ENCODE peak calls at places on chromosomes 13 and 19, in seven cellular contexts. O, L, U, H, C, Y and R are unnamed samples.

GRCh38 chr13:110797230-110797877 is 83.9 kb downstream of the ING1 start:
- DNase-seq in Y (peak; percentile 37), H (no peak), C (no peak), O (peak; percentile 53), L (no peak), U (no peak), R (peak; percentile 62)

GRCh38 chr19:10516671-10517286 is 468 bp downstream of the S1PR5 start:
- DNase-seq in L (no peak), U (no peak), Y (no peak), H (no peak), O (no peak), C (no peak), R (no peak)

GRCh38 chr13:49298903-49299605 is 51.3 kb downstream of the CDADC1 start:
- DNase-seq in Y (no peak), C (no peak), U (no peak), L (no peak), O (no peak), H (no peak), R (no peak)

GRCh38 chr13:108984251-108984920 is 355.0 kb downstream of the MYO16 start:
- DNase-seq in Y (no peak), O (no peak), C (no peak), L (no peak), H (no peak), U (no peak), R (no peak)

GRCh38 chr13:105333416-105333815 is 1202.0 kb downstream of the EFNB2 start:
- DNase-seq in Y (no peak), U (no peak), H (no peak), L (no peak), C (no peak), O (no peak), R (peak; percentile 76)

GRCh38 chr13:49985129-49985528 is 11.7 kb upstream of the TRIM13 start:
- DNase-seq in U (no peak), C (no peak), H (no peak), O (no peak), Y (no peak), L (no peak), R (no peak)

GRCh38 chr13:43270043-43270830 is 246.9 kb downstream of the DNAJC15 start:
- DNase-seq in L (no peak), Y (no peak), U (no peak), H (no peak), O (no peak), C (no peak), R (no peak)

GRCh38 chr19:42343344-42344110 is 18.1 kb downstream of the MEGF8 start:
- DNase-seq in C (no peak), H (no peak), O (no peak), L (no peak), U (no peak), Y (no peak), R (no peak)

GRCh38 chr13:33723772-33724435 is 94.0 kb upstream of the RFC3 start:
- DNase-seq in H (peak; percentile 45), C (no peak), Y (peak; percentile 88), L (peak; percentile 84), U (peak; percentile 78), O (peak; percentile 92), R (peak; percentile 94)

GRCh38 chr13:40076765-40077362 is 421.4 kb downstream of the COG6 start:
- DNase-seq in O (no peak), U (no peak), L (no peak), C (no peak), H (no peak), Y (no peak), R (no peak)

GRCh38 chr13:111183959-111184684 is 69.0 kb downstream of the ARHGEF7 start:
- DNase-seq in U (no peak), Y (no peak), L (peak; percentile 39), H (no peak), O (peak; percentile 31), C (no peak), R (no peak)

GRCh38 chr13:97329331-97329730 is 104.6 kb upstream of the RAP2A start:
- DNase-seq in L (no peak), H (no peak), C (no peak), U (no peak), Y (no peak), O (peak; percentile 47), R (peak; percentile 61)

GRCh38 chr19:11479470-11480080 is 1.3 kb downstream of the ELAVL3 start:
- DNase-seq in H (no peak), Y (peak; percentile 30), L (no peak), C (no peak), O (no peak), U (peak; percentile 95), R (peak; percentile 22)

GRCh38 chr19:5943623-5944022 is 29.6 kb downstream of the CAPS start:
- DNase-seq in C (no peak), L (no peak), H (no peak), U (no peak), O (peak; percentile 55), Y (peak; percentile 87), R (peak; percentile 61)

GRCh38 chr19:10289167-10289835 is 451 bp upstream of the ICAM5 start:
- DNase-seq in U (peak; percentile 57), Y (peak; percentile 32), L (peak; percentile 11), H (no peak), O (no peak), C (no peak), R (peak; percentile 36)

GRCh38 chr19:10095948-10096614 is 6.4 kb downstream of the ANGPTL6 start:
- DNase-seq in O (peak; percentile 84), Y (peak; percentile 83), H (no peak), C (peak; percentile 50), L (peak; percentile 87), U (peak; percentile 94), R (peak; percentile 95)

GRCh38 chr19:34041922-34042521 is 130.3 kb upstream of the LSM14A start:
- DNase-seq in H (peak; percentile 24), O (peak; percentile 27), U (peak; percentile 78), Y (peak; percentile 47), C (no peak), L (peak; percentile 49), R (peak; percentile 38)

GRCh38 chr13:30355405-30355741 is 48.0 kb upstream of the KATNAL1 start:
- DNase-seq in L (no peak), Y (no peak), C (no peak), U (peak; percentile 72), O (no peak), H (no peak), R (no peak)

GRCh38 chr13:51271528-51272070 is 49.4 kb downstream of the FAM124A start:
- DNase-seq in U (no peak), Y (peak; percentile 69), O (peak; percentile 45), H (no peak), C (no peak), L (no peak), R (peak; percentile 4)

GRCh38 chr19:885536-886224 is 7.3 kb downstream of the MED16 start:
- DNase-seq in U (no peak), L (no peak), H (no peak), Y (no peak), C (no peak), O (no peak), R (no peak)

DNA sequence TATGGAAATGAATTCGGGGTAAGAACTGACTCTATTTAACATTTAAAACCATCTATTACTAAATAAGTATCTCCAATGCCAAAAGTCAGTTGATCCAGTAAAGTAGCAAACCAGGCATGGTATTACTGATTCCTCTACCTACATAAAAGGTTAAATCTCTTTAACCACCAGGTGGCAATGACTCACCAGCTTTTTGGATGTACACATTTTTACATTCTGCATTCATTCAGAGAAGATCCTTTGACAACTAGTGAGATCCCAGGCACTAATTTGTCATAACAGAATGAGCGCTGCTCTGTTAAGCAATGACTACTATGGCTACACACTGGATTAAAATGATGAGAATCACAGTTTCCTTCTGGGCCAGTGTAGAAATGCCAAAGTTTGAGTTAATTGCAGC is 329.8 kb upstream of the GPC6 start:
- DNase-seq in L (no peak), O (peak; percentile 39), Y (peak; percentile 27), C (no peak), H (no peak), U (peak; percentile 18), R (peak; percentile 25)
- TF ChIP-seq CTCF in L (no peak), O (no peak), Y (no peak), C (no peak), H (no peak), U (peak; percentile 53), R (no peak)

GRCh38 chr13:62793850-62794249 is 1378.2 kb upstream of the PCDH20 start:
- DNase-seq in H (no peak), O (no peak), L (no peak), Y (no peak), U (no peak), C (no peak), R (no peak)

GRCh38 chr13:62799931-62800436 is 1384.3 kb upstream of the PCDH20 start:
- DNase-seq in C (no peak), U (no peak), H (no peak), O (no peak), Y (no peak), L (no peak), R (no peak)

GRCh38 chr13:62799038-62799535 is 1383.4 kb upstream of the PCDH20 start:
- DNase-seq in C (no peak), O (no peak), U (no peak), L (no peak), Y (no peak), H (no peak), R (no peak)
- H3K4me3 ChIP-seq in C (no peak overlapping the region), O (no peak overlapping the region), U (no peak overlapping the region), L (no peak overlapping the region), Y (no peak overlapping the region), H (no peak overlapping the region), R (no peak overlapping the region)

DNA sequence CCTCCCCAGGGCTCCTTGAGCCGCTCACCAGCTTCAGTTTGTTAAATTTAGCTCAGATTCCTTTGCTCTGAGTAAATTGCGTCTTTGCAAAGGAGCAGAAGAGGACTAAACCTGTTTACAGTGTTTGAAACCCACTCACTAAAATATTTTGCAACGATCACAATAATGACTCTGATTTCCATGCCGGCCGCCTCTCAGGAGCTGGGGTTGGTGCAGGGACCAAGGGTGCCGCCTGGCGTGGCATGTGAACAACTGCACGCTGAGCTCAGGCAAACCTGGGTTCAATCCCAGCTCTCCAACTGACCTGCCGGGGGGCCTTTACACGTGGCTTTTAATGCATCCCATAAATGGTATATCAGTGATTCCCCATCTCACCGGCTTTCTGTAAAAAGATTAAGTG is 68.7 kb upstream of the CACNA1A start:
- DNase-seq in H (no peak), O (peak; percentile 21), C (no peak), L (no peak), U (peak; percentile 20), Y (peak; percentile 12), R (peak; percentile 35)
- TF ChIP-seq CTCF in H (peak; percentile 82), O (peak; percentile 51), C (peak; percentile 54), L (no peak), U (peak; percentile 55), Y (peak; percentile 35), R (peak; percentile 45)

DNA sequence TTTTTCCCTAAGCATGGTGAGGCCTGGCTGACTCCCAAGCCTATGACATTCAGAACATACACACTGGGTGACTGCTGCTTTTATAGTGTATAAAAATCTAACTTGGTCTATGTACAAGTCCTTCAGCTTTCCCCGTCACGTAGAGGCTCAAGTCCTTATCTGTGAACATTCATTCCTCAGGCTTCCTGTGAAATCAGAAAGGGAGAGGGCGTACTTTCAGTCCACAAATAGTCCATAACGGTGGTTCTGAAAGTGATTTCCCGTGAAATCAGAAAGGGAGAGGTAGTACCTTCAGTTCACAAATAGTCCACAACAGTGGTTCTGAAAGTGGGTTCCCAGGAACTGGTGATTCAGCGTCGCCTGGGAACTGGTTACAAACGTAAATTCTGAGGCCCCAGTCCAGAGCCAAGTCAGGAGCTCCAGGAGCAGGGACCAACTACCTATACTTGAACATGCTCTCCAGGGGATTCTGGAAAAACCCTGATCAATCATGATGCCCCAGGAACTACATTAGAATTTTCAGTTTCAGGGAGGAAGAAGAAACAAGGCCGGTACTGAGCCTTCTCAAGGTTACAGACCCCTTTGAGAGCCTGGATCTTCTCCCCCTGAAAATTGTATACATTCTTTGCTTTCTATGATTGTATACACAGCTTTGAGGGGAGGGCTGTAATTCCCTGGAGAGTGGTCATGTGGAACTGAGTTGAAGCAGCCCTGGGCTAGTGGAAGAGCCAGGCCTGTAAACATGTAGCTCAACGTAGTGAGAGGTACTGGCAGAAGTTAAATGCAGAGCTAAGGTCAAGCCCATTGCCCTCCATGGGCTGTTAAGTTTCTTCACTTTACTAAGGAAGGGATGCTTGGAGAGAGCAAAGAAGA is 17.3 kb downstream of the DOCK9 start:
- DNase-seq in C (no peak), U (no peak), L (no peak), H (no peak), Y (no peak), O (no peak), R (peak; percentile 42)
- H3K4me3 ChIP-seq in C (no peak overlapping the region), U (no peak overlapping the region), L (no peak overlapping the region), H (no peak overlapping the region), Y (no peak overlapping the region), O (no peak overlapping the region), R (no peak overlapping the region)